ENCODE peak calls at places on chromosomes 7 and 10, in five cellular contexts. U is skeletal muscle cell, D is LHCN-M2, V is AG20443, P is HFFc6. J is an unnamed sample.

GRCh38 chr10:117373848-117374505 is 1.3 kb downstream of the PDZD8 start:
- DNase-seq in U (no peak), D (peak), V (peak), P (peak), J (peak)

GRCh38 chr7:105806592-105807266 is 69.7 kb downstream of the ATXN7L1 start:
- DNase-seq in U (no peak), D (peak), V (peak), P (peak), J (no peak)

GRCh38 chr10:12042409-12042796 is 206 bp downstream of the UPF2 start:
- DNase-seq in U (no peak), D (no peak), V (peak), P (no peak), J (no peak)

GRCh38 chr10:98910048-98910447 is 325.6 kb downstream of the HPSE2 start:
- DNase-seq in U (no peak), D (no peak), V (no peak), P (no peak), J (no peak)

GRCh38 chr7:93902777-93903423 is 3.5 kb upstream of the GNGT1 start:
- DNase-seq in U (no peak), D (peak), V (peak), P (no peak), J (no peak)

GRCh38 chr7:122327969-122328368 is 23.4 kb upstream of the FEZF1 start:
- DNase-seq in U (no peak), D (no peak), V (no peak), P (no peak), J (no peak)

GRCh38 chr10:79050896-79051555 is 17.7 kb upstream of the ZMIZ1 start:
- DNase-seq in U (no peak), D (no peak), V (peak), P (no peak), J (no peak)

GRCh38 chr7:94276046-94276445 is 118.6 kb upstream of the COL1A2 start:
- DNase-seq in U (no peak), D (no peak), V (no peak), P (no peak), J (no peak)

GRCh38 chr10:132400041-132400546 is 3.1 kb downstream of the PWWP2B start:
- DNase-seq in U (no peak), D (no peak), V (no peak), P (no peak), J (no peak)

GRCh38 chr7:68488366-68489060 is 1109.8 kb upstream of the AUTS2 start:
- DNase-seq in U (no peak), D (no peak), V (no peak), P (no peak), J (no peak)

GRCh38 chr7:103811997-103812396 is 177.5 kb downstream of the RELN start:
- DNase-seq in U (no peak), D (no peak), V (no peak), P (no peak), J (no peak)

GRCh38 chr7:29105191-29105590 is 41.1 kb downstream of the CPVL start:
- DNase-seq in U (no peak), D (no peak), V (no peak), P (no peak), J (no peak)

GRCh38 chr10:26474062-26474461 is 35.9 kb downstream of the APBB1IP start:
- DNase-seq in U (no peak), D (no peak), V (peak), P (peak), J (peak)

GRCh38 chr7:158001003-158001402 is 586.6 kb downstream of the PTPRN2 start:
- DNase-seq in U (no peak), D (no peak), V (no peak), P (no peak), J (no peak)

GRCh38 chr7:33905389-33906032 is at the start of gene BMPER:
- DNase-seq in U (no peak), D (peak), V (peak), P (peak), J (no peak)

GRCh38 chr10:50594012-50594411 is 29.7 kb downstream of the SGMS1 start:
- DNase-seq in U (peak), D (peak), V (peak), P (peak), J (peak)

GRCh38 chr10:108545921-108546320 is 1377.4 kb downstream of the XPNPEP1 start:
- DNase-seq in U (no peak), D (no peak), V (no peak), P (no peak), J (no peak)

GRCh38 chr7:47181609-47182264 is 400.2 kb downstream of the TNS3 start:
- DNase-seq in U (no peak), D (no peak), V (no peak), P (no peak), J (no peak)

GRCh38 chr7:102456327-102456726 is 8.3 kb downstream of the ALKBH4 start:
- DNase-seq in U (peak), D (peak), V (no peak), P (peak), J (no peak)

GRCh38 chr7:102836206-102836938 is 76.4 kb upstream of the LRRC17 start:
- DNase-seq in U (peak), D (peak), V (peak), P (peak), J (peak)

GRCh38 chr10:95790982-95791381 is 35.0 kb downstream of the ENTPD1 start:
- DNase-seq in U (no peak), D (no peak), V (no peak), P (no peak), J (no peak)

GRCh38 chr10:79069325-79070090 is 742 bp downstream of the ZMIZ1 start:
- DNase-seq in U (no peak), D (peak), V (peak), P (no peak), J (no peak)

J was measured in stromal cell of bone marrow.